ENCODE peak calls at places on chromosomes 4 and X, in nine cellular contexts. V is NCI-H446 treated with DMSO at 0.1 percent for 48 hours, K is Calu3, P is GM23248, C is GM12891, W is left cardiac atrium, Z is RWPE1, M is left colon, R is ACHN. I is an unnamed sample.

GRCh38 chr4:87002682-87003043 is 67.9 kb downstream of the AFF1 start:
- DNase-seq in R (no peak), V (no peak), C (no peak), K (no peak), M (no peak), P (no peak), W (no peak), Z (no peak), I (no peak)

GRCh38 chr4:138595731-138596465 is 353.7 kb upstream of the SLC7A11 start:
- DNase-seq in C (no peak), K (no peak), Z (no peak), R (no peak), P (no peak), M (no peak), V (no peak), W (no peak), I (no peak)

GRCh38 chr4:36687681-36688080 is 406.3 kb downstream of the DTHD1 start:
- DNase-seq in C (no peak), V (no peak), W (no peak), Z (no peak), P (no peak), K (no peak), R (no peak), M (no peak), I (no peak)

GRCh38 chr4:163922302-163922701 is 427.8 kb downstream of the TMA16 start:
- DNase-seq in V (no peak), C (no peak), R (peak; percentile 1), K (no peak), M (no peak), P (no peak), Z (no peak), W (no peak), I (peak; percentile 30)

GRCh38 chr4:46051392-46051791 is 72.5 kb downstream of the GABRG1 start:
- DNase-seq in M (no peak), V (no peak), K (no peak), W (no peak), P (no peak), C (no peak), Z (no peak), R (no peak), I (no peak)

GRCh38 chr4:62193726-62194125 is 993.6 kb downstream of the ADGRL3 start:
- DNase-seq in Z (no peak), K (no peak), M (no peak), P (no peak), V (peak; percentile 1), R (no peak), C (no peak), W (no peak), I (no peak)

GRCh38 chr4:109559625-109559982 is 442 bp upstream of the MCUB start:
- DNase-seq in P (peak; percentile 69), K (no peak), R (peak; percentile 34), C (peak; percentile 36), M (no peak), W (peak; percentile 48), Z (peak; percentile 38), V (no peak), I (no peak)

GRCh38 chrX:139246295-139246694 is 284.2 kb upstream of the F9 start:
- DNase-seq in Z (no peak), P (peak; percentile 45), K (no peak), R (no peak), V (no peak), C (no peak), W (no peak), M (no peak), I (peak; percentile 11)

GRCh38 chr4:147822128-147822527 is 90.2 kb downstream of the ARHGAP10 start:
- DNase-seq in V (peak; percentile 66), R (no peak), C (no peak), P (peak; percentile 27), Z (peak; percentile 74), K (peak; percentile 28), M (peak; percentile 68), W (peak; percentile 88), I (peak; percentile 83)

GRCh38 chr4:48081196-48081595 is 52.9 kb downstream of the TXK start:
- DNase-seq in Z (no peak), R (peak; percentile 4), C (no peak), M (no peak), K (no peak), P (no peak), W (no peak), V (no peak), I (no peak)

GRCh38 chr4:87009095-87009648 is 74.4 kb downstream of the AFF1 start:
- DNase-seq in P (no peak), K (no peak), V (no peak), M (peak; percentile 43), R (no peak), Z (no peak), W (no peak), C (no peak), I (no peak)

GRCh38 chr4:114052227-114052626 is 72.8 kb upstream of the ARSJ start:
- DNase-seq in Z (no peak), W (no peak), P (no peak), K (no peak), R (no peak), M (no peak), C (no peak), V (peak; percentile 7), I (no peak)

GRCh38 chr4:86582453-86582852 is 11.7 kb upstream of the PTPN13 start:
- DNase-seq in W (no peak), V (no peak), C (no peak), K (peak; percentile 11), Z (no peak), R (peak; percentile 60), M (no peak), P (peak; percentile 21), I (no peak)

GRCh38 chr4:122826596-122827257 is at the start of gene FGF2:
- DNase-seq in V (peak; percentile 30), P (peak; percentile 86), C (peak; percentile 45), M (peak; percentile 44), Z (peak; percentile 43), R (peak; percentile 64), W (peak; percentile 73), K (peak; percentile 44), I (peak; percentile 47)